ENCODE peak calls at places on chromosome 3, in ten cellular contexts. One of them, this sample, is unnamed.

GRCh38 chr3:98038241-98038640 is 3.1 kb upstream of the GABRR3 start:
- DNase-seq in CD8-positive, alpha-beta T cell: no peak
- DNase-seq in esophagus muscularis mucosa: no peak
- DNase-seq in neural progenitor cell: no peak
- DNase-seq in fibroblast of the aortic adventitia: peak; percentile 4
- DNase-seq in GM12865: no peak
- DNase-seq in PC-9: no peak
- DNase-seq in uterus: no peak
- DNase-seq in activated CD8-positive, alpha-beta T cell treated with anti-CD3 and anti-CD28 coated beads for 36 hours: no peak
- DNase-seq in breast epithelium: no peak
- DNase-seq in this sample: no peak

GRCh38 chr3:122356402-122356801 is 26.6 kb downstream of the MIX23 start:
- DNase-seq in CD8-positive, alpha-beta T cell: no peak
- DNase-seq in esophagus muscularis mucosa: no peak
- DNase-seq in neural progenitor cell: peak; percentile 60
- DNase-seq in fibroblast of the aortic adventitia: peak; percentile 28
- DNase-seq in GM12865: peak; percentile 58
- DNase-seq in PC-9: peak; percentile 55
- DNase-seq in uterus: no peak
- DNase-seq in activated CD8-positive, alpha-beta T cell treated with anti-CD3 and anti-CD28 coated beads for 36 hours: peak; percentile 39
- DNase-seq in breast epithelium: peak; percentile 27
- DNase-seq in this sample: no peak

GRCh38 chr3:127750226-127751031 is 71.9 kb downstream of the MGLL start:
- DNase-seq in CD8-positive, alpha-beta T cell: no peak
- DNase-seq in esophagus muscularis mucosa: no peak
- DNase-seq in neural progenitor cell: no peak
- DNase-seq in fibroblast of the aortic adventitia: peak; percentile 83
- DNase-seq in GM12865: peak; percentile 92
- DNase-seq in PC-9: no peak
- DNase-seq in uterus: no peak
- DNase-seq in activated CD8-positive, alpha-beta T cell treated with anti-CD3 and anti-CD28 coated beads for 36 hours: peak; percentile 43
- DNase-seq in breast epithelium: no peak
- DNase-seq in this sample: peak; percentile 55

GRCh38 chr3:190017575-190018288 is 103.0 kb downstream of the P3H2 start:
- DNase-seq in CD8-positive, alpha-beta T cell: no peak
- DNase-seq in esophagus muscularis mucosa: no peak
- DNase-seq in neural progenitor cell: peak; percentile 36
- DNase-seq in fibroblast of the aortic adventitia: peak; percentile 83
- DNase-seq in GM12865: peak; percentile 48
- DNase-seq in PC-9: peak; percentile 55
- DNase-seq in uterus: peak; percentile 27
- DNase-seq in activated CD8-positive, alpha-beta T cell treated with anti-CD3 and anti-CD28 coated beads for 36 hours: no peak
- DNase-seq in breast epithelium: no peak
- DNase-seq in this sample: peak; percentile 54

GRCh38 chr3:69200384-69201068 is 78.1 kb upstream of the LMOD3 start:
- DNase-seq in CD8-positive, alpha-beta T cell: no peak
- DNase-seq in esophagus muscularis mucosa: no peak
- DNase-seq in neural progenitor cell: peak; percentile 31
- DNase-seq in fibroblast of the aortic adventitia: peak; percentile 49
- DNase-seq in GM12865: no peak
- DNase-seq in PC-9: peak; percentile 73
- DNase-seq in uterus: peak; percentile 33
- DNase-seq in activated CD8-positive, alpha-beta T cell treated with anti-CD3 and anti-CD28 coated beads for 36 hours: peak; percentile 78
- DNase-seq in breast epithelium: peak; percentile 45
- DNase-seq in this sample: no peak

GRCh38 chr3:126347543-126348161 is 9.6 kb downstream of the KLF15 start:
- DNase-seq in CD8-positive, alpha-beta T cell: no peak
- DNase-seq in esophagus muscularis mucosa: no peak
- DNase-seq in neural progenitor cell: no peak
- DNase-seq in fibroblast of the aortic adventitia: no peak
- DNase-seq in GM12865: no peak
- DNase-seq in PC-9: no peak
- DNase-seq in uterus: no peak
- DNase-seq in activated CD8-positive, alpha-beta T cell treated with anti-CD3 and anti-CD28 coated beads for 36 hours: no peak
- DNase-seq in breast epithelium: no peak
- DNase-seq in this sample: no peak

GRCh38 chr3:171140246-171140645 is 113.7 kb upstream of the SLC2A2 start:
- DNase-seq in CD8-positive, alpha-beta T cell: no peak
- DNase-seq in esophagus muscularis mucosa: no peak
- DNase-seq in neural progenitor cell: no peak
- DNase-seq in fibroblast of the aortic adventitia: no peak
- DNase-seq in GM12865: no peak
- DNase-seq in PC-9: no peak
- DNase-seq in uterus: no peak
- DNase-seq in activated CD8-positive, alpha-beta T cell treated with anti-CD3 and anti-CD28 coated beads for 36 hours: no peak
- DNase-seq in breast epithelium: no peak
- DNase-seq in this sample: no peak

GRCh38 chr3:105944721-105945120 is 75.9 kb upstream of the CBLB start:
- DNase-seq in CD8-positive, alpha-beta T cell: no peak
- DNase-seq in esophagus muscularis mucosa: no peak
- DNase-seq in neural progenitor cell: no peak
- DNase-seq in fibroblast of the aortic adventitia: peak; percentile 57
- DNase-seq in GM12865: no peak
- DNase-seq in PC-9: no peak
- DNase-seq in uterus: no peak
- DNase-seq in activated CD8-positive, alpha-beta T cell treated with anti-CD3 and anti-CD28 coated beads for 36 hours: no peak
- DNase-seq in breast epithelium: no peak
- DNase-seq in this sample: no peak

GRCh38 chr3:132283440-132283839 is 33.8 kb upstream of the ACP3 start:
- DNase-seq in CD8-positive, alpha-beta T cell: no peak
- DNase-seq in esophagus muscularis mucosa: peak; percentile 89
- DNase-seq in neural progenitor cell: no peak
- DNase-seq in fibroblast of the aortic adventitia: no peak
- DNase-seq in GM12865: peak; percentile 32
- DNase-seq in PC-9: peak; percentile 14
- DNase-seq in uterus: no peak
- DNase-seq in activated CD8-positive, alpha-beta T cell treated with anti-CD3 and anti-CD28 coated beads for 36 hours: no peak
- DNase-seq in breast epithelium: no peak
- DNase-seq in this sample: no peak

GRCh38 chr3:132284006-132284405 is 33.2 kb upstream of the ACP3 start:
- DNase-seq in CD8-positive, alpha-beta T cell: no peak
- DNase-seq in esophagus muscularis mucosa: peak; percentile 2
- DNase-seq in neural progenitor cell: no peak
- DNase-seq in fibroblast of the aortic adventitia: peak; percentile 21
- DNase-seq in GM12865: no peak
- DNase-seq in PC-9: no peak
- DNase-seq in uterus: no peak
- DNase-seq in activated CD8-positive, alpha-beta T cell treated with anti-CD3 and anti-CD28 coated beads for 36 hours: no peak
- DNase-seq in breast epithelium: no peak
- DNase-seq in this sample: no peak

GRCh38 chr3:132285620-132285945 is 31.6 kb upstream of the ACP3 start:
- DNase-seq in CD8-positive, alpha-beta T cell: no peak
- DNase-seq in esophagus muscularis mucosa: peak; percentile 34
- DNase-seq in neural progenitor cell: no peak
- DNase-seq in fibroblast of the aortic adventitia: peak; percentile 35
- DNase-seq in GM12865: no peak
- DNase-seq in PC-9: no peak
- DNase-seq in uterus: no peak
- DNase-seq in activated CD8-positive, alpha-beta T cell treated with anti-CD3 and anti-CD28 coated beads for 36 hours: no peak
- DNase-seq in breast epithelium: no peak
- DNase-seq in this sample: no peak

GRCh38 chr3:132286035-132286434 is 31.2 kb upstream of the ACP3 start:
- DNase-seq in CD8-positive, alpha-beta T cell: no peak
- DNase-seq in esophagus muscularis mucosa: peak; percentile 7
- DNase-seq in neural progenitor cell: no peak
- DNase-seq in fibroblast of the aortic adventitia: no peak
- DNase-seq in GM12865: no peak
- DNase-seq in PC-9: no peak
- DNase-seq in uterus: no peak
- DNase-seq in activated CD8-positive, alpha-beta T cell treated with anti-CD3 and anti-CD28 coated beads for 36 hours: no peak
- DNase-seq in breast epithelium: no peak
- DNase-seq in this sample: no peak

DNA sequence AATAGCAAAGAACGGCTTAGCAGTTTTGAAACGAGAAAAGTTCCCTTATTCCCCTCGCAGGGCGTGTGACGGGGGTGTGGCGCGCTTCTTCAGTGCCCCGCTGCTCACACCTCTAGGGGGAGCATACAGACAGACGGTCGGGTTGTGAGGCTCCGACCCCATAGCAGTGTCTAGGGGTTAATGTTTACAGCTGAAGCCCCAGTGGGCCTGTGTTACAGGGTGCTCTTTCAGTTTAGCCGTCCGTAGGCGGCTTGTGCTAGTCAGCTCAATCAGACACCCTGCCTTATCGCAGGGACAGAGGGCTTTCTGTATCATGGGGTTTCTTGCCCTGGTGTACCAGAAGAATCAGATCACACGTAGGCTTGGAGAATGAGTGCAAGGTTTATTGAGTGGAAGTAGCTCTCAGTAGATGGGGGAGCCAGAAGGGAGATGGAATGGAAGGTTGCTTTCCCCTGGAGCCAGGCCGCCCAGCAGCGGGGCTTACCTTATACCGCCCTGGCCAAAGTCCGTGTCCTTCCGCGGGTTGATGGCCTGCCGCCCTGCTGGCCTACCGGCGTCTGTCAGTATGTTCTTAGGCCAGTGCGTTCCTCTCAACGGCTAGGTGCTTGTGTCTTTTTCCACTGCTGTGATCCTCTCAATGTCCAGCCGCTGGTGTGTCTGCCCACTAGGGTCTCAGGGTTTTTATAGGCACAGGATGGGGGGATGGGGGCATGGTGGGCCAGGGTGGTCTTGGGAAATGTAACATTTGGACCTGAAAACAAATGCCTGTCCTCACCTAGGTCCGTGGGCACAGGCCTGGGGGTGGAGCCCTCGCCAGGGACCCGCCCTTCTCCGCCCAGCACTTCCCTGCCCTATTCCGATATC is 32.2 kb upstream of the ACP3 start:
- DNase-seq in CD8-positive, alpha-beta T cell: no peak
- DNase-seq in esophagus muscularis mucosa: peak; percentile 53
- DNase-seq in neural progenitor cell: peak; percentile 17
- DNase-seq in fibroblast of the aortic adventitia: no peak
- DNase-seq in GM12865: no peak
- DNase-seq in PC-9: peak; percentile 12
- DNase-seq in uterus: no peak
- DNase-seq in activated CD8-positive, alpha-beta T cell treated with anti-CD3 and anti-CD28 coated beads for 36 hours: no peak
- DNase-seq in breast epithelium: no peak
- DNase-seq in this sample: no peak
- TF ChIP-seq CTCF in CD8-positive, alpha-beta T cell: no peak
- TF ChIP-seq CTCF in esophagus muscularis mucosa: no peak
- TF ChIP-seq CTCF in neural progenitor cell: peak; percentile 21
- TF ChIP-seq CTCF in fibroblast of the aortic adventitia: no peak
- TF ChIP-seq CTCF in GM12865: no peak
- TF ChIP-seq CTCF in PC-9: no peak
- TF ChIP-seq CTCF in uterus: no peak
- TF ChIP-seq CTCF in activated CD8-positive, alpha-beta T cell treated with anti-CD3 and anti-CD28 coated beads for 36 hours: no peak
- TF ChIP-seq CTCF in breast epithelium: no peak
- TF ChIP-seq CTCF in this sample: no peak

DNA sequence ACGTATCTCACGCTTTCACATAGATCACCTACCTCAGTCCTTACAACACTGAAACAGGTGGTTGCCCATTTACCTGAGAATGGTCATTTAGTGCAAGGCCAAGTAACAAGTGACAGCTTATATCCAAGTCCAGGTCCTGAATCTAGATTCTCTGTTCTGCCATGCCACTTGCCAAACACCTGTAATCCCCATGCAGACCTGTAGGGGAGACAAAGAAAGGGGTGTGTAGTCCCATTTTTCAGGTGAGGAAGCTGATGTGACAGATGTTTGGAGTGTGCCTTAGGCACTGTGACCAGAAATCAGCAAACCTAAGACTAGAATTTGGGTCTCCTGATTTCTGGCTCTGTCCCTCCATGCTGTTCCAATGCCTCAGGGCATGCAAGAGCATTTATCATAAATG is 12.7 kb downstream of the ZNF35 start:
- DNase-seq in CD8-positive, alpha-beta T cell: no peak
- DNase-seq in esophagus muscularis mucosa: no peak
- DNase-seq in neural progenitor cell: no peak
- DNase-seq in fibroblast of the aortic adventitia: no peak
- DNase-seq in GM12865: no peak
- DNase-seq in PC-9: no peak
- DNase-seq in uterus: no peak
- DNase-seq in activated CD8-positive, alpha-beta T cell treated with anti-CD3 and anti-CD28 coated beads for 36 hours: no peak
- DNase-seq in breast epithelium: no peak
- DNase-seq in this sample: no peak
- TF ChIP-seq CTCF in CD8-positive, alpha-beta T cell: no peak
- TF ChIP-seq CTCF in esophagus muscularis mucosa: no peak
- TF ChIP-seq CTCF in neural progenitor cell: peak; percentile 35
- TF ChIP-seq CTCF in fibroblast of the aortic adventitia: peak; percentile 38
- TF ChIP-seq CTCF in GM12865: no peak
- TF ChIP-seq CTCF in PC-9: peak; percentile 11
- TF ChIP-seq CTCF in uterus: no peak
- TF ChIP-seq CTCF in activated CD8-positive, alpha-beta T cell treated with anti-CD3 and anti-CD28 coated beads for 36 hours: no peak
- TF ChIP-seq CTCF in breast epithelium: no peak
- TF ChIP-seq CTCF in this sample: no peak

GRCh38 chr3:37559461-37559860 is 302.2 kb upstream of the CTDSPL start:
- DNase-seq in CD8-positive, alpha-beta T cell: no peak
- DNase-seq in esophagus muscularis mucosa: no peak
- DNase-seq in neural progenitor cell: peak; percentile 71
- DNase-seq in fibroblast of the aortic adventitia: peak; percentile 7
- DNase-seq in GM12865: no peak
- DNase-seq in PC-9: no peak
- DNase-seq in uterus: no peak
- DNase-seq in activated CD8-positive, alpha-beta T cell treated with anti-CD3 and anti-CD28 coated beads for 36 hours: no peak
- DNase-seq in breast epithelium: no peak
- DNase-seq in this sample: no peak

GRCh38 chr3:37558580-37558979 is 303.1 kb upstream of the CTDSPL start:
- DNase-seq in CD8-positive, alpha-beta T cell: no peak
- DNase-seq in esophagus muscularis mucosa: no peak
- DNase-seq in neural progenitor cell: peak; percentile 15
- DNase-seq in fibroblast of the aortic adventitia: no peak
- DNase-seq in GM12865: no peak
- DNase-seq in PC-9: no peak
- DNase-seq in uterus: no peak
- DNase-seq in activated CD8-positive, alpha-beta T cell treated with anti-CD3 and anti-CD28 coated beads for 36 hours: no peak
- DNase-seq in breast epithelium: no peak
- DNase-seq in this sample: no peak

GRCh38 chr3:37569991-37570390 is 291.7 kb upstream of the CTDSPL start:
- DNase-seq in CD8-positive, alpha-beta T cell: no peak
- DNase-seq in esophagus muscularis mucosa: no peak
- DNase-seq in neural progenitor cell: no peak
- DNase-seq in fibroblast of the aortic adventitia: no peak
- DNase-seq in GM12865: no peak
- DNase-seq in PC-9: no peak
- DNase-seq in uterus: no peak
- DNase-seq in activated CD8-positive, alpha-beta T cell treated with anti-CD3 and anti-CD28 coated beads for 36 hours: no peak
- DNase-seq in breast epithelium: no peak
- DNase-seq in this sample: no peak

DNA sequence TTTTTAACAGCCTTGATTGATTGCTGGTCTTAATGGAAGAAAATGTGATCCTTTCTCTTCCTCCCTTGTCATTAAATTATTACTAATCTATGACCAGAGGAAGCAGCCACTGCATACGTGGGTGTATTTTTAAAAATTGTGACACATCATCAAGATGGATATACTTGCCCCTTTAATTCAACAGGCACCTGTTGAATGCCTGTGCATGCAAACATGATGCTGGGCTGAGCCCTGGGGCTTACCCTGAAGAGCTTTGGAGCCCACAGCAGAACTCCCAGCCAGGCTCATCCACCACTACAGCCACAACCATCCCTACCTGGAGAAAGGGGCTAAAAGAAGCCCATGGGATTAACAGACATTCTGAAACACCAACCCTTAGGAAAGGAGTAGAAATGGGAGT is 297.2 kb upstream of the CTDSPL start:
- DNase-seq in CD8-positive, alpha-beta T cell: no peak
- DNase-seq in esophagus muscularis mucosa: no peak
- DNase-seq in neural progenitor cell: no peak
- DNase-seq in fibroblast of the aortic adventitia: no peak
- DNase-seq in GM12865: no peak
- DNase-seq in PC-9: no peak
- DNase-seq in uterus: no peak
- DNase-seq in activated CD8-positive, alpha-beta T cell treated with anti-CD3 and anti-CD28 coated beads for 36 hours: no peak
- DNase-seq in breast epithelium: no peak
- DNase-seq in this sample: no peak
- TF ChIP-seq CTCF in CD8-positive, alpha-beta T cell: no peak
- TF ChIP-seq CTCF in esophagus muscularis mucosa: no peak
- TF ChIP-seq CTCF in neural progenitor cell: no peak
- TF ChIP-seq CTCF in fibroblast of the aortic adventitia: no peak
- TF ChIP-seq CTCF in GM12865: no peak
- TF ChIP-seq CTCF in PC-9: no peak
- TF ChIP-seq CTCF in uterus: no peak
- TF ChIP-seq CTCF in activated CD8-positive, alpha-beta T cell treated with anti-CD3 and anti-CD28 coated beads for 36 hours: no peak
- TF ChIP-seq CTCF in breast epithelium: no peak
- TF ChIP-seq CTCF in this sample: no peak

DNA sequence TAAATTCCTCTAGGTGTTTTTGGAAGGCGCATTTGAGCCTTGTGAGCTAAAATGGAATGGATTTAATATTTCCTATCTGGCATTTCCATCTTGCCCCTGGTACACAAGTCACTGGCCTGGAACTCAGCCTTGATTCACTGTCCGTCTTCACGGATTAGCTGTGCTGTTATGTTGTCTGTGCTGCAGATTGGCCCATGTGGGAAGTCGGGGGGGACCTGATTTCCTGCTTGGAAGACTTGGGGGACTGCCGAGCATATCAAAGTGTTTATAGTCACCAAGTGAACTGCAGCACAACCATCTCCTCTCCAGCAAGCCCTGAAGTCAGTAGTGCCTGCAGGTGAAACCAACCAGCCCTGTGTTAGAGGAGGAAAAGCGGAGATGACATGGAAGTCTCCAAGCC is 12.2 kb downstream of the GHRL start:
- DNase-seq in CD8-positive, alpha-beta T cell: no peak
- DNase-seq in esophagus muscularis mucosa: no peak
- DNase-seq in neural progenitor cell: no peak
- DNase-seq in fibroblast of the aortic adventitia: no peak
- DNase-seq in GM12865: no peak
- DNase-seq in PC-9: no peak
- DNase-seq in uterus: no peak
- DNase-seq in activated CD8-positive, alpha-beta T cell treated with anti-CD3 and anti-CD28 coated beads for 36 hours: no peak
- DNase-seq in breast epithelium: no peak
- DNase-seq in this sample: no peak
- TF ChIP-seq CTCF in CD8-positive, alpha-beta T cell: no peak
- TF ChIP-seq CTCF in esophagus muscularis mucosa: no peak
- TF ChIP-seq CTCF in neural progenitor cell: no peak
- TF ChIP-seq CTCF in fibroblast of the aortic adventitia: no peak
- TF ChIP-seq CTCF in GM12865: no peak
- TF ChIP-seq CTCF in PC-9: no peak
- TF ChIP-seq CTCF in uterus: no peak
- TF ChIP-seq CTCF in activated CD8-positive, alpha-beta T cell treated with anti-CD3 and anti-CD28 coated beads for 36 hours: no peak
- TF ChIP-seq CTCF in breast epithelium: no peak
- TF ChIP-seq CTCF in this sample: no peak

This sample was measured in AG09319.